ENCODE peak calls at places on chromosomes 11 and 22, in five cellular contexts. Z is SK-N-SH, Q is GM12878, B is K562, E is HepG2. W is an unnamed sample.

GRCh38 chr11:67438121-67438902 is 830 bp upstream of the PTPRCAP start:
- DNase-seq in Q (no peak), Z (no peak), B (peak; percentile 38), E (no peak), W (no peak)

GRCh38 chr11:4479676-4480075 is 2.8 kb upstream of the OR52K1 start:
- DNase-seq in B (no peak), Z (no peak), E (no peak), Q (no peak), W (no peak)

GRCh38 chr11:121664144-121664543 is 211.4 kb upstream of the SORL1-AS1 start:
- DNase-seq in Q (no peak), B (no peak), E (no peak), Z (no peak), W (no peak)

GRCh38 chr22:47839586-47840245 is 1077.3 kb downstream of the TBC1D22A start:
- DNase-seq in B (no peak), Z (no peak), E (no peak), Q (no peak), W (no peak)

GRCh38 chr22:42670921-42671709 is 21.9 kb upstream of the CYB5R3 start:
- DNase-seq in E (no peak), Q (no peak), Z (no peak), B (no peak), W (no peak)

GRCh38 chr22:26502688-26503561 is 9.3 kb downstream of the TFIP11 start:
- DNase-seq in E (no peak), Q (no peak), B (no peak), Z (peak; percentile 59), W (no peak)

GRCh38 chr11:73259406-73260126 is 12.6 kb upstream of the P2RY6 start:
- DNase-seq in Q (no peak), B (no peak), E (no peak), Z (no peak), W (no peak)

GRCh38 chr11:13316528-13316961 is 39.0 kb downstream of the BMAL1 start:
- DNase-seq in Z (no peak), E (no peak), Q (no peak), B (no peak), W (no peak)

GRCh38 chr22:39776295-39776694 is 117.3 kb downstream of the ENTHD1 start:
- DNase-seq in E (no peak), Q (no peak), Z (no peak), B (no peak), W (no peak)

GRCh38 chr22:44667829-44668189 is 34.2 kb upstream of the PRR5 start:
- DNase-seq in Z (no peak), E (no peak), B (no peak), Q (no peak), W (no peak)

GRCh38 chr11:45336136-45336535 is 50.0 kb upstream of the SYT13 start:
- DNase-seq in B (no peak), Q (no peak), Z (peak; percentile 36), E (no peak), W (no peak)

GRCh38 chr11:12290477-12290922 is 86.9 kb upstream of the PARVA start:
- DNase-seq in B (peak; percentile 36), Z (peak; percentile 2), E (no peak), Q (no peak), W (no peak)

GRCh38 chr11:133841279-133842043 is 3.9 kb downstream of the SPATA19 start:
- DNase-seq in E (no peak), B (no peak), Z (no peak), Q (no peak), W (no peak)

GRCh38 chr11:48017105-48017874 is 36.9 kb downstream of the PTPRJ start:
- DNase-seq in Z (no peak), Q (no peak), E (no peak), B (no peak), W (no peak)

GRCh38 chr11:129939510-129939909 is 44.1 kb upstream of the NFRKB start:
- DNase-seq in Q (no peak), Z (no peak), B (no peak), E (no peak), W (no peak)

GRCh38 chr22:33785283-33785991 is 134.8 kb downstream of the LARGE1 start:
- DNase-seq in Q (peak; percentile 24), Z (peak; percentile 19), E (peak; percentile 8), B (no peak), W (no peak)

GRCh38 chr11:133928628-133929059 is 28.1 kb downstream of the IGSF9B start:
- DNase-seq in Q (no peak), Z (peak; percentile 81), E (no peak), B (no peak), W (no peak)

GRCh38 chr11:75267171-75267970 is 26.8 kb downstream of the TPBGL start:
- DNase-seq in Z (no peak), B (peak; percentile 63), Q (no peak), E (no peak), W (no peak)

GRCh38 chr22:44870021-44870420 is 117.6 kb downstream of the ARHGAP8 start:
- DNase-seq in Q (no peak), E (no peak), Z (no peak), B (peak; percentile 49), W (peak; percentile 27)

GRCh38 chr11:8082391-8083087 is 1.5 kb downstream of the TUB start:
- DNase-seq in E (no peak), B (no peak), Q (no peak), Z (peak; percentile 81), W (peak; percentile 21)

GRCh38 chr11:114215871-114216803 is 80.1 kb upstream of the NNMT start:
- DNase-seq in Q (no peak), B (peak; percentile 85), E (no peak), Z (no peak), W (no peak)

DNA sequence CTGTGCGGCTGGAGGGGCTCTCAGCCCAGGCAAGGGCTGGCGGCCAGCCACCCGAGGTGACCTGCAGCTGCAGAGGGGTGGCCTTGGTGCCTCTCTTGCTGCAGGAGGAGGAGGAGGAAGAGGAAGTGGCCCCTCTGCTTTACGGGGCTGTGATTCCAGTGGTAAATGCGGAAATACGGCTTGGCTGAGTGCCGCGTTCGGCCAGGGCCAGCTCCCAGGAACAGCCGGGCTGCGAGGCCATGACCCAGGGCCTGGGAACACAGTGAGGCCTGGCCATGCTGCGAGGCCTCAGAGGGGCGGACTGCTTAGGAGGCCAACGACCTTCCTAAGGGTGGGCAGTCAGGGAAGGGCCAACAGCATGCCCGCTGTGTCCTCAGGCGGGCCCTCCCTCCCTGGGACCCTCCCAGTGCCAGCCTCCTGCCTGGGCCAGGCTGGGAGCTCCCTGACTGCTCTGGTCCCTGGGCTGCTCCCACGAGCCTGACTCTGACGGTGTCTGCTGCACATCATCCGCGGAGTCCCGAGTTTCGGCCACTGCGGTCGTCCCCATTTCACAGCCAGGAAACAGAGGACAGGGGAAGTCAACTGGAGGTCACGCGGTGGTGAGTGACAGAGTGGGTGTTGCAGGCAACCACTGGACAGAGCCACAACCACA is 20.8 kb upstream of the PPARA start:
- DNase-seq in Q (no peak), B (no peak), Z (no peak), E (no peak), W (no peak)
- TF ChIP-seq CHD2 in Q (peak; percentile 2), B (no peak), Z (no peak), E (no peak), W (no peak)

GRCh38 chr11:27388869-27389268 is 25.9 kb upstream of the CCDC34 start:
- DNase-seq in B (no peak), Q (no peak), E (no peak), Z (no peak), W (no peak)
- TF ChIP-seq REST in B (no peak), Q (no peak), E (no peak), Z (no peak), W (no peak)

DNA sequence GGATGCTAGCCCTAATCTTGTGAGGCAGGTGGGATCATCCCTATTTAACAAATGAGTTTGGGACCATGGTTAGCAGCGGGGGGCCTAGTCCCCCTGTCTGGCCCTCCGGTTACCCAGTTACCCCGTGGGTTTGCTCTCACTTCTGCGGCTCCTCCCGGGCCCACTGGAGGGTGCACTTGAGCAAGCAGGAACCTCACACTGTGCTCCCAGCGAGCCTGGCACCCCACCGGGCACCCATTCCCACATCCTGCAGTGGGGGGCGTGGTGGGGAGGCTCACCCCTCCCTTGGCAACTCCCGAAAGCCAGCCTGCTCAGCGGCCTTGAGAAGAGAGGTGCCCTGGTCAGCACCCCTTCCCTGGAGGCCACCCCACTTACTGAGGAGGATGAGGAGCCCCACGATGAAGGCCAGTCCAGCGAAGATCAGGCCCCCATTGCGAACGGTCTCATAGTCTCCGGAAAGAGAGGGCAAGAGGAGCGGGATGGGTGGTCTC is 2.5 kb downstream of the FXYD2 start:
- DNase-seq in B (peak; percentile 55), Q (no peak), E (no peak), Z (peak; percentile 74), W (no peak)
- TF ChIP-seq CHD2 in B (no peak), Q (no peak), E (no peak), Z (no peak), W (no peak)

GRCh38 chr11:66112640-66113098 is 42.6 kb downstream of the PACS1 start:
- DNase-seq in Z (no peak), B (no peak), Q (no peak), E (no peak), W (peak; percentile 70)

GRCh38 chr11:66113132-66113856 is 43.2 kb downstream of the PACS1 start:
- DNase-seq in B (no peak), Z (no peak), E (peak; percentile 53), Q (no peak), W (peak; percentile 65)

GRCh38 chr11:66116576-66117361 is 46.7 kb downstream of the PACS1 start:
- DNase-seq in E (no peak), Z (no peak), B (no peak), Q (no peak), W (no peak)

GRCh38 chr11:66118847-66119246 is 48.8 kb downstream of the PACS1 start:
- DNase-seq in E (no peak), Z (no peak), Q (no peak), B (no peak), W (no peak)

GRCh38 chr11:66115638-66116410 is 45.8 kb downstream of the PACS1 start:
- DNase-seq in Q (peak; percentile 92), E (peak; percentile 46), B (no peak), Z (no peak), W (no peak)
- TF ChIP-seq REST in Q (no peak), E (no peak), B (no peak), Z (no peak), W (no peak)

GRCh38 chr11:1302041-1302460 is 7.4 kb downstream of the TOLLIP start:
- DNase-seq in Z (no peak), B (no peak), Q (no peak), E (no peak), W (no peak)

GRCh38 chr11:1301220-1302000 is 8.0 kb downstream of the TOLLIP start:
- DNase-seq in B (no peak), Z (no peak), Q (no peak), E (no peak), W (no peak)

GRCh38 chr11:1303196-1303821 is 6.1 kb downstream of the TOLLIP start:
- DNase-seq in B (no peak), E (no peak), Q (no peak), Z (peak; percentile 59), W (no peak)

GRCh38 chr11:1303973-1304372 is 5.5 kb downstream of the TOLLIP start:
- DNase-seq in E (no peak), Z (peak; percentile 31), B (no peak), Q (no peak), W (no peak)

GRCh38 chr11:1302461-1303073 is 6.9 kb downstream of the TOLLIP start:
- DNase-seq in E (peak; percentile 65), Z (peak; percentile 9), Q (no peak), B (no peak), W (no peak)
- TF ChIP-seq CHD2 in E (no peak), Z (no peak), Q (no peak), B (no peak), W (no peak)